ENCODE peak calls at places on chromosome 3, in five cellular contexts. One of them, this sample, is unnamed.
A peak's percentile ranks its signal among the peaks of the same experiment; 100 is the strongest.

GRCh38 chr3:195548046-195548445 is 4.9 kb upstream of the PPP1R2 start:
- DNase-seq in HepG2: no peak
- DNase-seq in SK-N-SH: no peak
- DNase-seq in H1: no peak
- DNase-seq in GM12878: no peak
- DNase-seq in this sample: no peak

GRCh38 chr3:146092230-146092629 is 68.8 kb downstream of the PLOD2 start:
- DNase-seq in HepG2: peak; percentile 3
- DNase-seq in SK-N-SH: no peak
- DNase-seq in H1: no peak
- DNase-seq in GM12878: no peak
- DNase-seq in this sample: no peak

GRCh38 chr3:135229018-135229495 is 434.0 kb downstream of the EPHB1 start:
- DNase-seq in HepG2: no peak
- DNase-seq in SK-N-SH: no peak
- DNase-seq in H1: no peak
- DNase-seq in GM12878: no peak
- DNase-seq in this sample: no peak

GRCh38 chr3:183699238-183699947 is 1.8 kb downstream of the YEATS2 start:
- DNase-seq in HepG2: no peak
- DNase-seq in SK-N-SH: no peak
- DNase-seq in H1: no peak
- DNase-seq in GM12878: no peak
- DNase-seq in this sample: no peak

GRCh38 chr3:69649120-69649519 is 90.1 kb upstream of the MITF start:
- DNase-seq in HepG2: peak; percentile 2
- DNase-seq in SK-N-SH: no peak
- DNase-seq in H1: no peak
- DNase-seq in GM12878: no peak
- DNase-seq in this sample: no peak

GRCh38 chr3:160226026-160226739 is 961 bp downstream of the C3orf80 start:
- DNase-seq in HepG2: no peak
- DNase-seq in SK-N-SH: peak; percentile 78
- DNase-seq in H1: peak; percentile 70
- DNase-seq in GM12878: no peak
- DNase-seq in this sample: no peak

GRCh38 chr3:182786564-182787196 is 6.6 kb upstream of the ATP11B start:
- DNase-seq in HepG2: no peak
- DNase-seq in SK-N-SH: no peak
- DNase-seq in H1: no peak
- DNase-seq in GM12878: no peak
- DNase-seq in this sample: no peak

GRCh38 chr3:188170461-188171459 is 16.8 kb downstream of the LPP start:
- DNase-seq in HepG2: peak; percentile 98
- DNase-seq in SK-N-SH: no peak
- DNase-seq in H1: no peak
- DNase-seq in GM12878: no peak
- DNase-seq in this sample: no peak

GRCh38 chr3:126295407-126295939 is 61.7 kb downstream of the KLF15 start:
- DNase-seq in HepG2: no peak
- DNase-seq in SK-N-SH: no peak
- DNase-seq in H1: no peak
- DNase-seq in GM12878: no peak
- DNase-seq in this sample: no peak

GRCh38 chr3:29026301-29026700 is 254.6 kb upstream of the RBMS3 start:
- DNase-seq in HepG2: no peak
- DNase-seq in SK-N-SH: no peak
- DNase-seq in H1: no peak
- DNase-seq in GM12878: peak; percentile 19
- DNase-seq in this sample: no peak

GRCh38 chr3:71016141-71016845 is 567.2 kb downstream of the FOXP1 start:
- DNase-seq in HepG2: peak; percentile 49
- DNase-seq in SK-N-SH: no peak
- DNase-seq in H1: no peak
- DNase-seq in GM12878: no peak
- DNase-seq in this sample: no peak

GRCh38 chr3:71908001-71908400 is 123.1 kb upstream of the PROK2 start:
- DNase-seq in HepG2: no peak
- DNase-seq in SK-N-SH: peak; percentile 74
- DNase-seq in H1: no peak
- DNase-seq in GM12878: no peak
- DNase-seq in this sample: no peak

GRCh38 chr3:174505266-174505665 is 353.9 kb upstream of the NAALADL2 start:
- DNase-seq in HepG2: no peak
- DNase-seq in SK-N-SH: no peak
- DNase-seq in H1: no peak
- DNase-seq in GM12878: no peak
- DNase-seq in this sample: no peak

GRCh38 chr3:34213481-34213880 is 415.1 kb downstream of the PDCD6IP start:
- DNase-seq in HepG2: no peak
- DNase-seq in SK-N-SH: no peak
- DNase-seq in H1: no peak
- DNase-seq in GM12878: no peak
- DNase-seq in this sample: no peak

GRCh38 chr3:194870394-194871110 is 184.9 kb downstream of the FAM43A start:
- DNase-seq in HepG2: no peak
- DNase-seq in SK-N-SH: no peak
- DNase-seq in H1: no peak
- DNase-seq in GM12878: no peak
- DNase-seq in this sample: no peak

GRCh38 chr3:37691213-37691830 is 170.4 kb upstream of the CTDSPL start:
- DNase-seq in HepG2: no peak
- DNase-seq in SK-N-SH: no peak
- DNase-seq in H1: no peak
- DNase-seq in GM12878: no peak
- DNase-seq in this sample: no peak

GRCh38 chr3:177810162-177810623 is 612.9 kb upstream of the TBL1XR1 start:
- DNase-seq in HepG2: peak; percentile 61
- DNase-seq in SK-N-SH: no peak
- DNase-seq in H1: no peak
- DNase-seq in GM12878: no peak
- DNase-seq in this sample: no peak

GRCh38 chr3:180601688-180602666 is at the start of gene TTC14:
- DNase-seq in HepG2: peak; percentile 93
- DNase-seq in SK-N-SH: peak; percentile 93
- DNase-seq in H1: peak; percentile 89
- DNase-seq in GM12878: peak; percentile 81
- DNase-seq in this sample: peak; percentile 96

GRCh38 chr3:65785065-65785645 is 253.6 kb downstream of the MAGI1 start:
- DNase-seq in HepG2: peak; percentile 41
- DNase-seq in SK-N-SH: peak; percentile 57
- DNase-seq in H1: no peak
- DNase-seq in GM12878: no peak
- DNase-seq in this sample: peak; percentile 20

GRCh38 chr3:47645551-47645950 is 66.9 kb upstream of the CSPG5 start:
- DNase-seq in HepG2: no peak
- DNase-seq in SK-N-SH: no peak
- DNase-seq in H1: no peak
- DNase-seq in GM12878: no peak
- DNase-seq in this sample: no peak

GRCh38 chr3:100993309-100993708 is at the start of gene ABI3BP:
- DNase-seq in HepG2: no peak
- DNase-seq in SK-N-SH: peak; percentile 56
- DNase-seq in H1: no peak
- DNase-seq in GM12878: no peak
- DNase-seq in this sample: no peak

GRCh38 chr3:129278970-129279906 is 568 bp downstream of the HMCES start:
- DNase-seq in HepG2: peak; percentile 67
- DNase-seq in SK-N-SH: peak; percentile 72
- DNase-seq in H1: peak; percentile 72
- DNase-seq in GM12878: no peak
- DNase-seq in this sample: peak; percentile 32

GRCh38 chr3:14771593-14772497 is 46.9 kb upstream of the FGD5 start:
- DNase-seq in HepG2: no peak
- DNase-seq in SK-N-SH: peak; percentile 10
- DNase-seq in H1: no peak
- DNase-seq in GM12878: no peak
- DNase-seq in this sample: peak; percentile 45

GRCh38 chr3:11047500-11047899 is 55.0 kb downstream of the SLC6A1 start:
- DNase-seq in HepG2: no peak
- DNase-seq in SK-N-SH: no peak
- DNase-seq in H1: no peak
- DNase-seq in GM12878: no peak
- DNase-seq in this sample: no peak
- TF ChIP-seq TAF1 in HepG2: no peak
- TF ChIP-seq TAF1 in SK-N-SH: no peak
- TF ChIP-seq TAF1 in H1: no peak
- TF ChIP-seq TAF1 in GM12878: no peak
- TF ChIP-seq TAF1 in this sample: no peak

GRCh38 chr3:60282840-60283239 is 968.4 kb downstream of the FHIT start:
- DNase-seq in HepG2: no peak
- DNase-seq in SK-N-SH: no peak
- DNase-seq in H1: no peak
- DNase-seq in GM12878: no peak
- DNase-seq in this sample: no peak
- TF ChIP-seq MAX in HepG2: no peak
- TF ChIP-seq MAX in SK-N-SH: no peak
- TF ChIP-seq MAX in H1: no peak
- TF ChIP-seq MAX in GM12878: no peak
- TF ChIP-seq MAX in this sample: no peak

DNA sequence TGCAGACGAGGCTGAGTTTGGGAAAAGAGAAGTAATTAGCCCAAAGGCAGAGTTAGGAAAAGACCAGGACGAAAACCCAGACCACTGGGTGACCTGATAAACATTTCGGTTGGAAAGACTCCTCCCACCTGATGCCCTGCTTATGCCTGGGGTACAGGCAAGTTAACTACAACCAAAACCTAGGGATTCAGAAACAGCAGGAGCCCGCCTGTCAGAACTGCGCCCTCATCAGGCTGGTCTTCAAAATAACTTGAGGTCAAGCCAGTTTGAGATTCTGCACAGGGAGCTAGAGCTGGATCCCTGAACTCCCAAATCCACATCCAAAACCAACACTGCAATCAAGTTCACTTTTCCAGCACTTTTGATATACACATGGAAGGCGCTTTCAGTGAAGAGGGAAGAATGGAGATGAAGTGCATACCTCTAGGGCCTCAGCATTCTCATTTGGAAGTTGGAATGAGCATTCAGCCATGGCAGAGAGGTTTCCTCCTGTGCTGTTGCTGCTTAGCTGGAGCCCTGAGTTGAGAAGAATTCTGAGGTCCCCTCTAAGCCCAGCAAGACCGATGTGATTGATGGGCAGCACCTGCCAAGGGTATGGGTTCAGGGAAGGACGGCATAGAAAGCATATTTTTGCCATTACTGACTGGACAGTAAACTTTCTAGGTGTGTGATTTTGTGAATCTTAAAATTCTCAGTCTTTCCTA is 11.6 kb downstream of the TSEN2 start:
- DNase-seq in HepG2: no peak
- DNase-seq in SK-N-SH: no peak
- DNase-seq in H1: no peak
- DNase-seq in GM12878: no peak
- DNase-seq in this sample: peak; percentile 28
- TF ChIP-seq TAF1 in HepG2: no peak
- TF ChIP-seq TAF1 in SK-N-SH: no peak
- TF ChIP-seq TAF1 in H1: no peak
- TF ChIP-seq TAF1 in GM12878: no peak
- TF ChIP-seq TAF1 in this sample: no peak

DNA sequence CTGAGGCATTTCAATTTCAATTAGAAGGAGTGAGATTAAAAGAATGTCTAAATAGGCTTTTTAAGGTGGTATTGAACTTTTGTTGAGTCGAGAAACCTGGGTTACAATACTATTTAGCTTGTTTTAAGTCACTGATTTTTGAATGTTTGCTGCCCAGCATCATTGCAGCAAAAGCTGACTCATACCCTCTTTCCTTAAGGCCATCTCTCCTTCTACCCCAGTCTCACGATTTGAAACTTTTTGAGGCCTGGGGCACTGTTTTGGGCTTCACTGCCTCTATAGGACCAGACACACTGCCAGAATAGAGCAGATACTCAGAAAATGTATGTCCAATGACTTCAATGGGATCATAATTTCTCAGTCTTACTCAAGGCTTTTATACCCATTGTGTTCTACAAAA is 319.6 kb upstream of the TGFBR2 start:
- DNase-seq in HepG2: no peak
- DNase-seq in SK-N-SH: no peak
- DNase-seq in H1: no peak
- DNase-seq in GM12878: no peak
- DNase-seq in this sample: no peak
- TF ChIP-seq MAX in HepG2: no peak
- TF ChIP-seq MAX in SK-N-SH: no peak
- TF ChIP-seq MAX in H1: no peak
- TF ChIP-seq MAX in GM12878: no peak
- TF ChIP-seq MAX in this sample: no peak

DNA sequence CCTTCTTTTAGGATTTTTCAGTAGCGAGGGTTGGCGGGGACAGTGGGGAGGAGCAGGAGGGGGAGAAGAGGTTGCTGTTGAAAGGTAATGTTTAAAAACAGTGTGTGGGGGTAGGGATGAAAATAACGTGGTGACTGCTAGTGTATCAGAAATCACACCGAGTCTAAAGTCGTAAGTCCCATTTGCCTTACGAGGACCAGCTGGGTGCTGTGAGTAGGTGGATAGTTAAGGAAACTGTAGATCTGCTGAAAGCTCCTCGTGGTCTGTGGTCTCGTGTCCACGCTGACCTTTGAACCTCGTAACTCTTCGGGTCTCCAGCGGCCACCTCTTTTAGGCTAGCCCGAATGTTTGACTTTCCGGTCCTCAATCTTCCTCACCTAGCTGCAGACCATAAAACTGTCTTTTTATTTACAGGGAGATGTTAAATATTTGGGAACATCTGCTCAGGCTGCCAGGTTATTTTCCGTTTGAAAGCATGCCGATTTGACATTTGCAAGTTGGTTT is 29.3 kb upstream of the ST3GAL6 start:
- DNase-seq in HepG2: peak; percentile 71
- DNase-seq in SK-N-SH: peak; percentile 38
- DNase-seq in H1: no peak
- DNase-seq in GM12878: peak; percentile 33
- DNase-seq in this sample: no peak
- TF ChIP-seq TAF1 in HepG2: no peak
- TF ChIP-seq TAF1 in SK-N-SH: no peak
- TF ChIP-seq TAF1 in H1: peak; percentile 28
- TF ChIP-seq TAF1 in GM12878: no peak
- TF ChIP-seq TAF1 in this sample: no peak

GRCh38 chr3:6825527-6825926 is 35.4 kb upstream of the GRM7 start:
- DNase-seq in HepG2: no peak
- DNase-seq in SK-N-SH: peak; percentile 28
- DNase-seq in H1: no peak
- DNase-seq in GM12878: no peak
- DNase-seq in this sample: no peak
- TF ChIP-seq MAX in HepG2: no peak
- TF ChIP-seq MAX in SK-N-SH: no peak
- TF ChIP-seq MAX in H1: no peak
- TF ChIP-seq MAX in GM12878: no peak
- TF ChIP-seq MAX in this sample: no peak